ENCODE peak calls at places on chromosomes 6 and 20, in eight cellular contexts. I is NCI-H1092, G is RWPE1, R is NCI-H2227 treated with DMSO at 0.1 percent for 48 hours, H is NCI-H2081 treated with DMSO at 0.1 percent for 48 hours, U is midbrain, P is naive B cell, B is NCI-H524. D is an unnamed sample.

GRCh38 chr20:1298166-1298565 is 30.8 kb downstream of the SDCBP2 start:
- DNase-seq in I (no peak), G (no peak), R (no peak), H (no peak), U (no peak), P (no peak), B (no peak), D (no peak)

GRCh38 chr6:100553243-100553642 is 88.5 kb upstream of the SIM1 start:
- DNase-seq in I (peak; percentile 8), G (no peak), R (peak; percentile 49), H (peak; percentile 82), U (no peak), P (no peak), B (no peak), D (no peak)

GRCh38 chr6:35449287-35449881 is 2.8 kb upstream of the FANCE start:
- DNase-seq in I (peak; percentile 58), G (peak; percentile 87), R (peak; percentile 83), H (peak; percentile 37), U (peak; percentile 85), P (peak; percentile 71), B (no peak), D (peak; percentile 87)

GRCh38 chr6:38974389-38975133 is 74.0 kb upstream of the GLP1R start:
- DNase-seq in I (no peak), G (no peak), R (no peak), H (no peak), U (no peak), P (no peak), B (no peak), D (no peak)

GRCh38 chr20:59144179-59144830 is 19.3 kb upstream of the ZNF831 start:
- DNase-seq in I (no peak), G (no peak), R (no peak), H (no peak), U (no peak), P (no peak), B (no peak), D (no peak)

GRCh38 chr6:63724721-63725120 is 89.1 kb downstream of the PHF3 start:
- DNase-seq in I (no peak), G (no peak), R (no peak), H (no peak), U (no peak), P (no peak), B (no peak), D (no peak)

GRCh38 chr20:753897-754635 is 14.2 kb downstream of the SLC52A3 start:
- DNase-seq in I (no peak), G (no peak), R (no peak), H (no peak), U (no peak), P (no peak), B (no peak), D (no peak)

GRCh38 chr6:48736486-48737206 is 625.6 kb upstream of the PTCHD4 start:
- DNase-seq in I (no peak), G (no peak), R (no peak), H (no peak), U (no peak), P (no peak), B (no peak), D (no peak)

GRCh38 chr6:53325785-53326184 is 23.0 kb downstream of the ELOVL5 start:
- DNase-seq in I (no peak), G (no peak), R (no peak), H (no peak), U (no peak), P (no peak), B (no peak), D (no peak)

GRCh38 chr20:3932277-3933073 is 43.3 kb downstream of the PANK2 start:
- DNase-seq in I (no peak), G (no peak), R (no peak), H (no peak), U (peak; percentile 9), P (no peak), B (no peak), D (peak; percentile 52)

GRCh38 chr6:130906736-130907381 is 79.7 kb downstream of the SMLR1 start:
- DNase-seq in I (no peak), G (peak; percentile 2), R (no peak), H (no peak), U (no peak), P (no peak), B (no peak), D (no peak)

GRCh38 chr6:34568341-34568680 is 12.2 kb upstream of the SPDEF start:
- DNase-seq in I (no peak), G (no peak), R (no peak), H (no peak), U (no peak), P (no peak), B (no peak), D (no peak)